ENCODE peak calls at places on chromosomes 13 and 19, in nine cellular contexts. W is BJ; L is MM.1S; I is stimulated activated CD8-positive, alpha-beta memory T cell treated with anti-CD3 and anti-CD28 coated beads, Interleukin-15, amount 100 ng/mL, for 24 hours; R is kidney; E is activated T-cell treated with anti-CD3 and anti-CD28 coated beads for 24 hours; Y is lung; B is coronary artery; U is NCI-H1092 treated with DMSO at 0.1 percent for 48 hours. V is an unnamed sample.
A peak's percentile ranks its signal among the peaks of the same experiment; 100 is the strongest.

GRCh38 chr13:109151696-109152095 is 522.3 kb downstream of the MYO16 start:
- DNase-seq in W (no peak), L (no peak), I (no peak), R (no peak), E (no peak), Y (no peak), B (no peak), U (no peak), V (no peak)

GRCh38 chr19:52234406-52234805 is 35.0 kb upstream of the ZNF766 start:
- DNase-seq in W (no peak), L (no peak), I (no peak), R (no peak), E (no peak), Y (no peak), B (no peak), U (no peak), V (no peak)

GRCh38 chr13:96090240-96091101 is 564 bp downstream of the HS6ST3 start:
- DNase-seq in W (no peak), L (peak; percentile 23), I (no peak), R (peak; percentile 74), E (no peak), Y (no peak), B (no peak), U (peak; percentile 38), V (no peak)

GRCh38 chr19:35114656-35115537 is 726 bp upstream of the FXYD3 start:
- DNase-seq in W (no peak), L (peak; percentile 33), I (peak; percentile 61), R (no peak), E (peak; percentile 52), Y (peak; percentile 70), B (no peak), U (no peak), V (peak; percentile 32)

GRCh38 chr19:57099199-57099661 is 20.6 kb upstream of the USP29 start:
- DNase-seq in W (no peak), L (peak; percentile 14), I (peak; percentile 55), R (peak; percentile 83), E (peak; percentile 36), Y (peak; percentile 54), B (no peak), U (no peak), V (peak; percentile 2)

GRCh38 chr13:102286326-102286725 is 115.5 kb downstream of the FGF14 start:
- DNase-seq in W (peak; percentile 69), L (no peak), I (no peak), R (no peak), E (no peak), Y (no peak), B (no peak), U (no peak), V (no peak)

GRCh38 chr13:99526549-99526948 is 25.3 kb downstream of the TM9SF2 start:
- DNase-seq in W (no peak), L (no peak), I (no peak), R (no peak), E (no peak), Y (no peak), B (no peak), U (no peak), V (no peak)

GRCh38 chr19:57637379-57637778 is 4.4 kb downstream of the ZNF211 start:
- DNase-seq in W (no peak), L (no peak), I (no peak), R (no peak), E (no peak), Y (no peak), B (no peak), U (no peak), V (no peak)

GRCh38 chr19:33436360-33437345 is 63.1 kb downstream of the CEBPG start:
- DNase-seq in W (no peak), L (no peak), I (no peak), R (peak; percentile 63), E (no peak), Y (no peak), B (no peak), U (no peak), V (no peak)

GRCh38 chr19:42409477-42409876 is 17.7 kb downstream of the LIPE start:
- DNase-seq in W (no peak), L (no peak), I (no peak), R (no peak), E (no peak), Y (no peak), B (no peak), U (no peak), V (no peak)

GRCh38 chr19:19461671-19462622 is 53.4 kb downstream of the TSSK6 start:
- DNase-seq in W (no peak), L (no peak), I (no peak), R (peak; percentile 91), E (no peak), Y (peak; percentile 51), B (no peak), U (peak; percentile 12), V (no peak)

GRCh38 chr13:57629821-57630235 is 1.7 kb upstream of the PCDH17 start:
- DNase-seq in W (no peak), L (no peak), I (no peak), R (peak; percentile 88), E (peak; percentile 13), Y (peak; percentile 81), B (peak; percentile 82), U (peak; percentile 99), V (peak; percentile 31)

GRCh38 chr13:38944219-38944618 is 46.4 kb downstream of the STOML3 start:
- DNase-seq in W (no peak), L (no peak), I (no peak), R (no peak), E (no peak), Y (no peak), B (no peak), U (no peak), V (no peak)

GRCh38 chr19:49061445-49061844 is 3.2 kb downstream of the NTF4 start:
- DNase-seq in W (no peak), L (no peak), I (no peak), R (no peak), E (no peak), Y (no peak), B (no peak), U (no peak), V (no peak)

GRCh38 chr13:52738719-52739467 is 727 bp downstream of the CNMD start:
- DNase-seq in W (no peak), L (no peak), I (no peak), R (peak; percentile 71), E (no peak), Y (no peak), B (no peak), U (no peak), V (no peak)

GRCh38 chr19:39347332-39348227 is 5.4 kb downstream of the SAMD4B start:
- DNase-seq in W (no peak), L (no peak), I (no peak), R (no peak), E (no peak), Y (no peak), B (no peak), U (no peak), V (no peak)

GRCh38 chr13:41916173-41916954 is 44.5 kb downstream of the VWA8 start:
- DNase-seq in W (peak; percentile 52), L (peak; percentile 85), I (no peak), R (no peak), E (no peak), Y (no peak), B (no peak), U (no peak), V (no peak)

GRCh38 chr19:48203227-48203793 is 32.8 kb downstream of the ZSWIM9 start:
- DNase-seq in W (no peak), L (peak; percentile 21), I (no peak), R (no peak), E (no peak), Y (no peak), B (no peak), U (no peak), V (no peak)

GRCh38 chr19:12703056-12703455 is 6.6 kb upstream of the FBXW9 start:
- DNase-seq in W (no peak), L (no peak), I (no peak), R (no peak), E (no peak), Y (no peak), B (no peak), U (no peak), V (no peak)